ENCODE peak calls at places on chromosomes 4 and X, in six cellular contexts. One of them, this sample, is unnamed.
A peak's percentile ranks its signal among the peaks of the same experiment; 100 is the strongest.

GRCh38 chrX:413322-414201 is 26.9 kb upstream of the PPP2R3B start:
- DNase-seq in HFF-Myc: no peak
- DNase-seq in endodermal cell: peak; percentile 87
- DNase-seq in heart right ventricle: peak; percentile 74
- DNase-seq in HCT116: no peak
- DNase-seq in progenitor cell of endocrine pancreas: no peak
- DNase-seq in this sample: peak; percentile 25

GRCh38 chrX:15953801-15954200 is 99.2 kb upstream of the AP1S2 start:
- DNase-seq in endodermal cell: peak; percentile 77
- DNase-seq in progenitor cell of endocrine pancreas: no peak
- DNase-seq in HFF-Myc: no peak
- DNase-seq in HCT116: no peak
- DNase-seq in heart right ventricle: no peak
- DNase-seq in this sample: no peak

GRCh38 chrX:45344597-45344996 is 143.9 kb upstream of the DIPK2B start:
- DNase-seq in HCT116: no peak
- DNase-seq in endodermal cell: no peak
- DNase-seq in HFF-Myc: peak; percentile 33
- DNase-seq in progenitor cell of endocrine pancreas: no peak
- DNase-seq in heart right ventricle: no peak
- DNase-seq in this sample: peak; percentile 87

GRCh38 chrX:20269848-20270556 is 3.3 kb upstream of the RPS6KA3 start:
- DNase-seq in heart right ventricle: no peak
- DNase-seq in HFF-Myc: no peak
- DNase-seq in endodermal cell: no peak
- DNase-seq in HCT116: no peak
- DNase-seq in progenitor cell of endocrine pancreas: no peak
- DNase-seq in this sample: no peak

GRCh38 chr4:141560056-141560455 is 76.3 kb upstream of the IL15 start:
- DNase-seq in HFF-Myc: no peak
- DNase-seq in HCT116: no peak
- DNase-seq in progenitor cell of endocrine pancreas: no peak
- DNase-seq in endodermal cell: no peak
- DNase-seq in heart right ventricle: no peak
- DNase-seq in this sample: peak; percentile 12

GRCh38 chr4:2303686-2304320 is 41.9 kb upstream of the MXD4 start:
- DNase-seq in HFF-Myc: no peak
- DNase-seq in endodermal cell: no peak
- DNase-seq in heart right ventricle: no peak
- DNase-seq in HCT116: no peak
- DNase-seq in progenitor cell of endocrine pancreas: no peak
- DNase-seq in this sample: no peak

GRCh38 chr4:87978656-87979055 is 3.1 kb downstream of the SPP1 start:
- DNase-seq in progenitor cell of endocrine pancreas: no peak
- DNase-seq in endodermal cell: no peak
- DNase-seq in HFF-Myc: no peak
- DNase-seq in heart right ventricle: no peak
- DNase-seq in HCT116: no peak
- DNase-seq in this sample: peak; percentile 11

GRCh38 chr4:158446106-158446505 is 75.6 kb upstream of the RXFP1 start:
- DNase-seq in progenitor cell of endocrine pancreas: no peak
- DNase-seq in HFF-Myc: no peak
- DNase-seq in endodermal cell: no peak
- DNase-seq in heart right ventricle: no peak
- DNase-seq in HCT116: no peak
- DNase-seq in this sample: peak; percentile 68

GRCh38 chr4:127881565-127881869 is 824 bp downstream of the PLK4 start:
- DNase-seq in progenitor cell of endocrine pancreas: no peak
- DNase-seq in heart right ventricle: no peak
- DNase-seq in endodermal cell: no peak
- DNase-seq in HFF-Myc: no peak
- DNase-seq in HCT116: no peak
- DNase-seq in this sample: no peak

GRCh38 chrX:47530054-47530453 is 31.0 kb upstream of the ARAF start:
- DNase-seq in progenitor cell of endocrine pancreas: no peak
- DNase-seq in endodermal cell: no peak
- DNase-seq in HFF-Myc: no peak
- DNase-seq in heart right ventricle: no peak
- DNase-seq in HCT116: no peak
- DNase-seq in this sample: no peak

GRCh38 chr4:37531156-37531555 is 155.0 kb downstream of the RELL1 start:
- DNase-seq in endodermal cell: no peak
- DNase-seq in heart right ventricle: no peak
- DNase-seq in progenitor cell of endocrine pancreas: no peak
- DNase-seq in HFF-Myc: no peak
- DNase-seq in HCT116: no peak
- DNase-seq in this sample: no peak

GRCh38 chr4:102594000-102594399 is 92.8 kb downstream of the NFKB1 start:
- DNase-seq in HFF-Myc: no peak
- DNase-seq in endodermal cell: no peak
- DNase-seq in heart right ventricle: no peak
- DNase-seq in HCT116: no peak
- DNase-seq in progenitor cell of endocrine pancreas: no peak
- DNase-seq in this sample: no peak
- TF ChIP-seq CTCF in HFF-Myc: no peak
- TF ChIP-seq CTCF in endodermal cell: no peak
- TF ChIP-seq CTCF in heart right ventricle: no peak
- TF ChIP-seq CTCF in HCT116: no peak
- TF ChIP-seq CTCF in progenitor cell of endocrine pancreas: no peak
- TF ChIP-seq CTCF in this sample: no peak

GRCh38 chrX:103630171-103630511 is 1.4 kb downstream of the TCEAL1 start:
- DNase-seq in HFF-Myc: no peak
- DNase-seq in endodermal cell: no peak
- DNase-seq in heart right ventricle: no peak
- DNase-seq in progenitor cell of endocrine pancreas: no peak
- DNase-seq in HCT116: no peak
- DNase-seq in this sample: no peak
- TF ChIP-seq CTCF in HFF-Myc: no peak
- TF ChIP-seq CTCF in endodermal cell: no peak
- TF ChIP-seq CTCF in heart right ventricle: no peak
- TF ChIP-seq CTCF in progenitor cell of endocrine pancreas: no peak
- TF ChIP-seq CTCF in HCT116: no peak
- TF ChIP-seq CTCF in this sample: no peak

GRCh38 chr4:133152330-133152791 is 3.3 kb downstream of the PCDH10 start:
- DNase-seq in HCT116: no peak
- DNase-seq in heart right ventricle: no peak
- DNase-seq in endodermal cell: peak; percentile 74
- DNase-seq in progenitor cell of endocrine pancreas: no peak
- DNase-seq in HFF-Myc: no peak
- DNase-seq in this sample: no peak

GRCh38 chr4:133151301-133151680 is 2.2 kb downstream of the PCDH10 start:
- DNase-seq in HCT116: no peak
- DNase-seq in heart right ventricle: no peak
- DNase-seq in HFF-Myc: no peak
- DNase-seq in endodermal cell: peak; percentile 80
- DNase-seq in progenitor cell of endocrine pancreas: no peak
- DNase-seq in this sample: no peak

GRCh38 chr4:133152801-133153526 is 3.9 kb downstream of the PCDH10 start:
- DNase-seq in heart right ventricle: no peak
- DNase-seq in HCT116: no peak
- DNase-seq in endodermal cell: peak; percentile 46
- DNase-seq in HFF-Myc: no peak
- DNase-seq in progenitor cell of endocrine pancreas: no peak
- DNase-seq in this sample: no peak

GRCh38 chr4:133150643-133151300 is 1.7 kb downstream of the PCDH10 start:
- DNase-seq in HFF-Myc: no peak
- DNase-seq in heart right ventricle: no peak
- DNase-seq in HCT116: no peak
- DNase-seq in progenitor cell of endocrine pancreas: no peak
- DNase-seq in endodermal cell: peak; percentile 80
- DNase-seq in this sample: no peak

DNA sequence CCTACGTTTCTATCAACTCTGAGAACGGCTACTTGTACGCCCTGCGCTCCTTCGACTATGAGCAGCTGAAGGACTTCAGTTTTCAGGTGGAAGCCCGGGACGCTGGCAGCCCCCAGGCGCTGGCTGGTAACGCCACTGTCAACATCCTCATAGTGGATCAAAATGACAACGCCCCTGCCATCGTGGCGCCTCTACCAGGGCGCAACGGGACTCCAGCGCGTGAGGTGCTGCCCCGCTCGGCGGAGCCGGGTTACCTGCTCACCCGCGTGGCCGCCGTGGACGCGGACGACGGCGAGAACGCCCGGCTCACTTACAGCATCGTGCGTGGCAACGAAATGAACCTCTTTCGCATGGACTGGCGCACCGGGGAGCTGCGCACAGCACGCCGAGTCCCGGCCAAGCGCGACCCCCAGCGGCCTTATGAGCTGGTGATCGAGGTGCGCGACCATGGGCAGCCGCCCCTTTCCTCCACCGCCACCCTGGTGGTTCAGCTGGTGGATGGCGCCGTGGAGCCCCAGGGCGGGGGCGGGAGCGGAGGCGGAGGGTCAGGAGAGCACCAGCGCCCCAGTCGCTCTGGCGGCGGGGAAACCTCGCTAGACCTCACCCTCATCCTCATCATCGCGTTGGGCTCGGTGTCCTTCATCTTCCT is 2.7 kb downstream of the PCDH10 start:
- DNase-seq in endodermal cell: peak; percentile 87
- DNase-seq in heart right ventricle: no peak
- DNase-seq in progenitor cell of endocrine pancreas: peak; percentile 49
- DNase-seq in HCT116: no peak
- DNase-seq in HFF-Myc: no peak
- DNase-seq in this sample: no peak
- TF ChIP-seq CTCF in endodermal cell: peak; percentile 81
- TF ChIP-seq CTCF in heart right ventricle: no peak
- TF ChIP-seq CTCF in progenitor cell of endocrine pancreas: peak; percentile 61
- TF ChIP-seq CTCF in HCT116: no peak
- TF ChIP-seq CTCF in HFF-Myc: no peak
- TF ChIP-seq CTCF in this sample: no peak

GRCh38 chr4:9898596-9899345 is 117.3 kb downstream of the DRD5 start:
- DNase-seq in endodermal cell: peak; percentile 91
- DNase-seq in HFF-Myc: no peak
- DNase-seq in HCT116: peak; percentile 35
- DNase-seq in progenitor cell of endocrine pancreas: peak; percentile 37
- DNase-seq in heart right ventricle: peak; percentile 46
- DNase-seq in this sample: peak; percentile 21
- TF ChIP-seq CTCF in endodermal cell: peak; percentile 81
- TF ChIP-seq CTCF in HFF-Myc: peak; percentile 10
- TF ChIP-seq CTCF in HCT116: peak; percentile 72
- TF ChIP-seq CTCF in progenitor cell of endocrine pancreas: peak; percentile 59
- TF ChIP-seq CTCF in heart right ventricle: peak; percentile 68
- TF ChIP-seq CTCF in this sample: peak; percentile 15

GRCh38 chrX:39251995-39252394 is 450.7 kb downstream of the MID1IP1 start:
- DNase-seq in endodermal cell: no peak
- DNase-seq in HFF-Myc: no peak
- DNase-seq in heart right ventricle: no peak
- DNase-seq in progenitor cell of endocrine pancreas: no peak
- DNase-seq in HCT116: no peak
- DNase-seq in this sample: no peak

GRCh38 chrX:39253551-39253950 is 452.3 kb downstream of the MID1IP1 start:
- DNase-seq in heart right ventricle: no peak
- DNase-seq in HCT116: no peak
- DNase-seq in HFF-Myc: no peak
- DNase-seq in progenitor cell of endocrine pancreas: no peak
- DNase-seq in endodermal cell: no peak
- DNase-seq in this sample: peak; percentile 21

GRCh38 chrX:39247536-39247935 is 446.3 kb downstream of the MID1IP1 start:
- DNase-seq in HCT116: no peak
- DNase-seq in endodermal cell: no peak
- DNase-seq in heart right ventricle: no peak
- DNase-seq in progenitor cell of endocrine pancreas: no peak
- DNase-seq in HFF-Myc: no peak
- DNase-seq in this sample: no peak

GRCh38 chrX:39248330-39248729 is 447.1 kb downstream of the MID1IP1 start:
- DNase-seq in endodermal cell: no peak
- DNase-seq in HCT116: no peak
- DNase-seq in heart right ventricle: no peak
- DNase-seq in progenitor cell of endocrine pancreas: no peak
- DNase-seq in HFF-Myc: no peak
- DNase-seq in this sample: no peak

DNA sequence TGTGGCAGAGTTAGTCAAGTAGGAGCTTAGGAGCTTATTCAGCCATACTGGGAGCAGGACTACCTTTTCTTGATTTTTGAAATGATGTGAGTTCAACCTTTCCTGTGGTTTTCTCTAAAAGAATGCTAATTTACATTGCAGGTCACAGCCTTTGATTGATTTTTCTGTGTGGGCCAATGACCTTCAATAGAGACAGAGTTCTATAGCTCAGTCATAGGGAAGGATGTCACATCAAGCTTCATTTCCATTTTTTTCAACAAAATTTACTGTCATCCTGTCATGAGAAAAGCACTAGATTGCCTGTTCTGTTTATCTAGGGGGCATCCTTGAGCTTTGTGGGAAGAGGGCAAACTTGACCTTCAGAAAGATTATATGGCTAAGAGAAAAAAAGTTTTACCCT is 448.7 kb downstream of the MID1IP1 start:
- DNase-seq in heart right ventricle: no peak
- DNase-seq in HFF-Myc: no peak
- DNase-seq in progenitor cell of endocrine pancreas: no peak
- DNase-seq in HCT116: no peak
- DNase-seq in endodermal cell: no peak
- DNase-seq in this sample: no peak
- TF ChIP-seq CTCF in heart right ventricle: no peak
- TF ChIP-seq CTCF in HFF-Myc: no peak
- TF ChIP-seq CTCF in progenitor cell of endocrine pancreas: no peak
- TF ChIP-seq CTCF in HCT116: no peak
- TF ChIP-seq CTCF in endodermal cell: no peak
- TF ChIP-seq CTCF in this sample: no peak

DNA sequence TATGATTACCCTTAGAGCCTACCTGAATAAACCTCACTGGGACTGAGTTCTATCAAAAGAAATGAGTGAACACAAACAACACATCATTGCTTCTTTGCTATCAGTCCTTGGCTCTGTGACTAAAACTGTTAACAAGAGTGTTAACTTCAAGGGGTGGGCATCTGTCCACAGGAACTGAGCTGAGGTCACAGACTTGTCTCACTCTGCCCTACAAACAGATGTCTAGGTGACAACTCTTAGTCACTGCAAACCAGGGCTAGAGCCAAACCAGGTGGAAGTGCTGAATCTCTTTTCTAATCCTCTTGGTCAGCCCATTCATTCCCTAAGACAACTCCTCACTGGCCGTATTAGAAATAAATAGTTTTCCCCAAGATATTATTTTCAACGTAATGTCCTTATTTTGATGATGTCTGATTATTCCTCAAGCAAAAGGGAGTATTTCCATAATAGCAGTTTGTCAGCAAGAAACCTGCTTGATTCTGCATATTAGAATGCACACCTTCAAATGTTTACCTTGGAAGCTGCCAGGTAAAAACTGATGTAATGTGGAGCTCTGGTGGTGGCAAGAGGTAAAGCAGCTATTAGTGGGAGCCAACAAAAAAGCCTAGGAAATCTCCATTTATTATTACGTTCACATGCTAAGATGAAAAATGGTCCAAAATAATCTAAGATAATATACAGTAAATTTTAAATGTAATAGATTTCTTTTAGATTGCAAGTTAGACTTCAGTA is 4.0 kb downstream of the COL25A1 start:
- DNase-seq in heart right ventricle: no peak
- DNase-seq in endodermal cell: no peak
- DNase-seq in progenitor cell of endocrine pancreas: no peak
- DNase-seq in HFF-Myc: no peak
- DNase-seq in HCT116: peak; percentile 38
- DNase-seq in this sample: no peak
- TF ChIP-seq CTCF in heart right ventricle: peak; percentile 53
- TF ChIP-seq CTCF in endodermal cell: peak; percentile 86
- TF ChIP-seq CTCF in progenitor cell of endocrine pancreas: peak; percentile 75
- TF ChIP-seq CTCF in HFF-Myc: peak; percentile 53
- TF ChIP-seq CTCF in HCT116: peak; percentile 47
- TF ChIP-seq CTCF in this sample: peak; percentile 34